ENCODE peak calls at places on chromosomes 3 and 15, in four cellular contexts. One of them, this sample, is unnamed.

GRCh38 chr15:75360391-75360790 is 8.0 kb downstream of the MAN2C1 start:
- DNase-seq in hepatocyte: no peak
- DNase-seq in glutamatergic neuron: no peak
- DNase-seq in left cardiac atrium: no peak
- DNase-seq in this sample: no peak

GRCh38 chr15:41017051-41017735 is 63.9 kb downstream of the CHAC1 start:
- DNase-seq in glutamatergic neuron: no peak
- DNase-seq in hepatocyte: no peak
- DNase-seq in left cardiac atrium: no peak
- DNase-seq in this sample: no peak

GRCh38 chr3:16906679-16907078 is 21.9 kb downstream of the PLCL2 start:
- DNase-seq in glutamatergic neuron: no peak
- DNase-seq in hepatocyte: peak; percentile 61
- DNase-seq in left cardiac atrium: no peak
- DNase-seq in this sample: no peak

GRCh38 chr3:63565220-63565619 is 87.3 kb upstream of the SNTN start:
- DNase-seq in glutamatergic neuron: no peak
- DNase-seq in left cardiac atrium: no peak
- DNase-seq in hepatocyte: no peak
- DNase-seq in this sample: no peak

GRCh38 chr15:68546318-68546717 is 32.5 kb upstream of the CORO2B start:
- DNase-seq in left cardiac atrium: no peak
- DNase-seq in hepatocyte: no peak
- DNase-seq in glutamatergic neuron: no peak
- DNase-seq in this sample: no peak

GRCh38 chr3:129562803-129563202 is 19.8 kb downstream of the H1-8 start:
- DNase-seq in hepatocyte: no peak
- DNase-seq in left cardiac atrium: no peak
- DNase-seq in glutamatergic neuron: no peak
- DNase-seq in this sample: no peak

GRCh38 chr3:115062412-115062956 is 84.6 kb downstream of the ZBTB20 start:
- DNase-seq in left cardiac atrium: no peak
- DNase-seq in glutamatergic neuron: no peak
- DNase-seq in hepatocyte: no peak
- DNase-seq in this sample: no peak

GRCh38 chr3:14204605-14205284 is 26.1 kb downstream of the LSM3 start:
- DNase-seq in left cardiac atrium: peak; percentile 70
- DNase-seq in glutamatergic neuron: no peak
- DNase-seq in hepatocyte: peak; percentile 59
- DNase-seq in this sample: no peak

GRCh38 chr15:88335074-88335473 is 78.5 kb upstream of the NTRK3 start:
- DNase-seq in left cardiac atrium: no peak
- DNase-seq in glutamatergic neuron: no peak
- DNase-seq in hepatocyte: no peak
- DNase-seq in this sample: no peak

GRCh38 chr3:81426826-81427565 is 334.4 kb downstream of the GBE1 start:
- DNase-seq in hepatocyte: no peak
- DNase-seq in left cardiac atrium: no peak
- DNase-seq in glutamatergic neuron: no peak
- DNase-seq in this sample: no peak

GRCh38 chr3:108378153-108378951 is 82.0 kb downstream of the HHLA2 start:
- DNase-seq in hepatocyte: no peak
- DNase-seq in glutamatergic neuron: no peak
- DNase-seq in left cardiac atrium: no peak
- DNase-seq in this sample: no peak

GRCh38 chr15:39474657-39475056 is 106.2 kb upstream of the THBS1 start:
- DNase-seq in left cardiac atrium: no peak
- DNase-seq in hepatocyte: no peak
- DNase-seq in glutamatergic neuron: no peak
- DNase-seq in this sample: no peak

GRCh38 chr3:161401389-161401788 is 30.1 kb upstream of the SPTSSB start:
- DNase-seq in hepatocyte: no peak
- DNase-seq in glutamatergic neuron: no peak
- DNase-seq in left cardiac atrium: no peak
- DNase-seq in this sample: no peak

GRCh38 chr3:152151216-152151874 is 117.4 kb upstream of the MBNL1 start:
- DNase-seq in glutamatergic neuron: no peak
- DNase-seq in hepatocyte: no peak
- DNase-seq in left cardiac atrium: no peak
- DNase-seq in this sample: no peak

GRCh38 chr3:183227586-183227985 is 25.5 kb upstream of the B3GNT5 start:
- DNase-seq in left cardiac atrium: no peak
- DNase-seq in glutamatergic neuron: no peak
- DNase-seq in hepatocyte: no peak
- DNase-seq in this sample: no peak

GRCh38 chr3:23368731-23369130 is 165.6 kb downstream of the UBE2E2 start:
- DNase-seq in hepatocyte: no peak
- DNase-seq in glutamatergic neuron: no peak
- DNase-seq in left cardiac atrium: no peak
- DNase-seq in this sample: no peak

GRCh38 chr15:74531144-74531811 is 9.7 kb upstream of the ARID3B start:
- DNase-seq in glutamatergic neuron: no peak
- DNase-seq in hepatocyte: peak; percentile 40
- DNase-seq in left cardiac atrium: no peak
- DNase-seq in this sample: no peak

GRCh38 chr3:23992051-23992628 is 47.1 kb downstream of the NR1D2 start:
- DNase-seq in left cardiac atrium: no peak
- DNase-seq in glutamatergic neuron: no peak
- DNase-seq in hepatocyte: no peak
- DNase-seq in this sample: no peak

GRCh38 chr3:13214847-13215472 is 141.7 kb upstream of the IQSEC1 start:
- DNase-seq in glutamatergic neuron: no peak
- DNase-seq in hepatocyte: no peak
- DNase-seq in left cardiac atrium: no peak
- DNase-seq in this sample: no peak

GRCh38 chr3:30455840-30456239 is 150.6 kb upstream of the TGFBR2 start:
- DNase-seq in left cardiac atrium: no peak
- DNase-seq in glutamatergic neuron: no peak
- DNase-seq in hepatocyte: no peak
- DNase-seq in this sample: no peak

GRCh38 chr3:21913791-21914190 is 162.8 kb upstream of the ZNF385D start:
- DNase-seq in left cardiac atrium: no peak
- DNase-seq in glutamatergic neuron: no peak
- DNase-seq in hepatocyte: no peak
- DNase-seq in this sample: no peak

GRCh38 chr3:25683882-25684281 is 19.2 kb upstream of the TOP2B start:
- DNase-seq in hepatocyte: no peak
- DNase-seq in glutamatergic neuron: no peak
- DNase-seq in left cardiac atrium: no peak
- DNase-seq in this sample: no peak

GRCh38 chr15:64443747-64444621 is 16.4 kb upstream of the ZNF609 start:
- DNase-seq in hepatocyte: peak; percentile 72
- DNase-seq in left cardiac atrium: no peak
- DNase-seq in glutamatergic neuron: no peak
- DNase-seq in this sample: no peak

GRCh38 chr3:187971629-187972028 is 182.3 kb upstream of the LPP start:
- DNase-seq in glutamatergic neuron: no peak
- DNase-seq in hepatocyte: no peak
- DNase-seq in left cardiac atrium: no peak
- DNase-seq in this sample: no peak

GRCh38 chr3:13282986-13283876 is 136.9 kb downstream of the NUP210 start:
- DNase-seq in glutamatergic neuron: peak; percentile 62
- DNase-seq in hepatocyte: peak; percentile 52
- DNase-seq in left cardiac atrium: no peak
- DNase-seq in this sample: peak; percentile 74

GRCh38 chr3:16239776-16240175 is 25.0 kb downstream of the DPH3 start:
- DNase-seq in hepatocyte: no peak
- DNase-seq in glutamatergic neuron: no peak
- DNase-seq in left cardiac atrium: no peak
- DNase-seq in this sample: no peak

GRCh38 chr3:9032236-9032777 is 69.0 kb upstream of the RAD18 start:
- DNase-seq in hepatocyte: no peak
- DNase-seq in left cardiac atrium: no peak
- DNase-seq in glutamatergic neuron: no peak
- DNase-seq in this sample: no peak

GRCh38 chr3:15795563-15796308 is 2.0 kb downstream of the ANKRD28 start:
- DNase-seq in left cardiac atrium: no peak
- DNase-seq in glutamatergic neuron: no peak
- DNase-seq in hepatocyte: no peak
- DNase-seq in this sample: no peak

GRCh38 chr3:129623447-129624118 is 17.1 kb upstream of the PLXND1 start:
- DNase-seq in hepatocyte: peak; percentile 51
- DNase-seq in left cardiac atrium: peak; percentile 89
- DNase-seq in glutamatergic neuron: no peak
- DNase-seq in this sample: no peak

GRCh38 chr3:184129012-184129411 is 6.1 kb upstream of the EIF2B5 start:
- DNase-seq in glutamatergic neuron: peak; percentile 33
- DNase-seq in left cardiac atrium: peak; percentile 31
- DNase-seq in hepatocyte: peak; percentile 40
- DNase-seq in this sample: peak; percentile 57

GRCh38 chr15:54990793-54991192 is 205.9 kb downstream of the RSL24D1 start:
- DNase-seq in left cardiac atrium: no peak
- DNase-seq in hepatocyte: no peak
- DNase-seq in glutamatergic neuron: peak; percentile 42
- DNase-seq in this sample: no peak

GRCh38 chr15:30044377-30044776 is 38.4 kb upstream of the GOLGA8J start:
- DNase-seq in hepatocyte: no peak
- DNase-seq in left cardiac atrium: no peak
- DNase-seq in glutamatergic neuron: no peak
- DNase-seq in this sample: no peak

GRCh38 chr15:66772967-66773873 is 71.2 kb downstream of the SMAD6 start:
- DNase-seq in hepatocyte: peak; percentile 78
- DNase-seq in glutamatergic neuron: no peak
- DNase-seq in left cardiac atrium: peak; percentile 62
- DNase-seq in this sample: no peak